ENCODE peak calls at places on chromosomes 3 and 15, in nine cellular contexts. One of them, this sample, is unnamed.

GRCh38 chr3:11899826-11900225 is 53.1 kb upstream of the TAMM41 start:
- DNase-seq in psoas muscle: no peak
- DNase-seq in heart left ventricle: no peak
- DNase-seq in A549: no peak
- DNase-seq in bronchial epithelial cell: no peak
- DNase-seq in CD8-positive, alpha-beta memory T cell: no peak
- DNase-seq in H1: no peak
- DNase-seq in stomach: no peak
- DNase-seq in adipocyte: no peak
- DNase-seq in this sample: no peak

GRCh38 chr15:30043211-30043655 is 39.5 kb upstream of the GOLGA8J start:
- DNase-seq in psoas muscle: no peak
- DNase-seq in heart left ventricle: no peak
- DNase-seq in A549: peak; percentile 40
- DNase-seq in bronchial epithelial cell: peak; percentile 53
- DNase-seq in CD8-positive, alpha-beta memory T cell: no peak
- DNase-seq in H1: no peak
- DNase-seq in stomach: no peak
- DNase-seq in adipocyte: peak; percentile 61
- DNase-seq in this sample: no peak

GRCh38 chr15:51038258-51039042 is 56.3 kb downstream of the TNFAIP8L3 start:
- DNase-seq in psoas muscle: no peak
- DNase-seq in heart left ventricle: no peak
- DNase-seq in A549: no peak
- DNase-seq in bronchial epithelial cell: peak; percentile 72
- DNase-seq in CD8-positive, alpha-beta memory T cell: no peak
- DNase-seq in H1: no peak
- DNase-seq in stomach: no peak
- DNase-seq in adipocyte: no peak
- DNase-seq in this sample: no peak

GRCh38 chr15:95132774-95133173 is 901.4 kb downstream of the MCTP2 start:
- DNase-seq in psoas muscle: no peak
- DNase-seq in heart left ventricle: no peak
- DNase-seq in A549: no peak
- DNase-seq in bronchial epithelial cell: peak; percentile 74
- DNase-seq in CD8-positive, alpha-beta memory T cell: no peak
- DNase-seq in H1: no peak
- DNase-seq in stomach: no peak
- DNase-seq in adipocyte: peak; percentile 71
- DNase-seq in this sample: no peak

GRCh38 chr15:89059006-89059405 is 29.2 kb upstream of the ABHD2 start:
- DNase-seq in psoas muscle: no peak
- DNase-seq in heart left ventricle: no peak
- DNase-seq in A549: no peak
- DNase-seq in bronchial epithelial cell: no peak
- DNase-seq in CD8-positive, alpha-beta memory T cell: no peak
- DNase-seq in H1: no peak
- DNase-seq in stomach: no peak
- DNase-seq in adipocyte: no peak
- DNase-seq in this sample: no peak

GRCh38 chr3:4981688-4982494 is 2.7 kb downstream of the BHLHE40 start:
- DNase-seq in psoas muscle: no peak
- DNase-seq in heart left ventricle: no peak
- DNase-seq in A549: peak; percentile 90
- DNase-seq in bronchial epithelial cell: peak; percentile 74
- DNase-seq in CD8-positive, alpha-beta memory T cell: no peak
- DNase-seq in H1: no peak
- DNase-seq in stomach: no peak
- DNase-seq in adipocyte: peak; percentile 82
- DNase-seq in this sample: no peak

GRCh38 chr3:9198805-9199386 is 50.5 kb downstream of the SRGAP3 start:
- DNase-seq in psoas muscle: no peak
- DNase-seq in heart left ventricle: no peak
- DNase-seq in A549: no peak
- DNase-seq in bronchial epithelial cell: peak; percentile 29
- DNase-seq in CD8-positive, alpha-beta memory T cell: no peak
- DNase-seq in H1: no peak
- DNase-seq in stomach: no peak
- DNase-seq in adipocyte: no peak
- DNase-seq in this sample: no peak

GRCh38 chr15:60933914-60934885 is 294.9 kb downstream of the RORA start:
- DNase-seq in psoas muscle: no peak
- DNase-seq in heart left ventricle: no peak
- DNase-seq in A549: no peak
- DNase-seq in bronchial epithelial cell: peak; percentile 37
- DNase-seq in CD8-positive, alpha-beta memory T cell: no peak
- DNase-seq in H1: no peak
- DNase-seq in stomach: no peak
- DNase-seq in adipocyte: no peak
- DNase-seq in this sample: peak; percentile 42

GRCh38 chr3:134311265-134311664 is 60.6 kb upstream of the RYK start:
- DNase-seq in psoas muscle: no peak
- DNase-seq in heart left ventricle: no peak
- DNase-seq in A549: no peak
- DNase-seq in bronchial epithelial cell: no peak
- DNase-seq in CD8-positive, alpha-beta memory T cell: no peak
- DNase-seq in H1: no peak
- DNase-seq in stomach: no peak
- DNase-seq in adipocyte: peak; percentile 73
- DNase-seq in this sample: no peak

GRCh38 chr15:51132384-51133139 is 37.9 kb upstream of the TNFAIP8L3 start:
- DNase-seq in psoas muscle: peak; percentile 46
- DNase-seq in heart left ventricle: no peak
- DNase-seq in A549: peak; percentile 69
- DNase-seq in bronchial epithelial cell: peak; percentile 29
- DNase-seq in CD8-positive, alpha-beta memory T cell: no peak
- DNase-seq in H1: no peak
- DNase-seq in stomach: no peak
- DNase-seq in adipocyte: peak; percentile 83
- DNase-seq in this sample: peak; percentile 48

GRCh38 chr3:58260261-58260731 is 22.7 kb downstream of the ABHD6 start:
- DNase-seq in psoas muscle: no peak
- DNase-seq in heart left ventricle: no peak
- DNase-seq in A549: peak; percentile 14
- DNase-seq in bronchial epithelial cell: peak; percentile 35
- DNase-seq in CD8-positive, alpha-beta memory T cell: no peak
- DNase-seq in H1: no peak
- DNase-seq in stomach: no peak
- DNase-seq in adipocyte: peak; percentile 24
- DNase-seq in this sample: no peak

GRCh38 chr3:197847866-197848401 is 56.9 kb downstream of the LRCH3 start:
- DNase-seq in psoas muscle: no peak
- DNase-seq in heart left ventricle: no peak
- DNase-seq in A549: no peak
- DNase-seq in bronchial epithelial cell: no peak
- DNase-seq in CD8-positive, alpha-beta memory T cell: peak; percentile 54
- DNase-seq in H1: no peak
- DNase-seq in stomach: no peak
- DNase-seq in adipocyte: no peak
- DNase-seq in this sample: no peak
- H3K4me3 ChIP-seq in psoas muscle: peak overlapping the region; percentile 43
- H3K4me3 ChIP-seq in heart left ventricle: no peak overlapping the region
- H3K4me3 ChIP-seq in A549: no peak overlapping the region
- H3K4me3 ChIP-seq in bronchial epithelial cell: no peak overlapping the region
- H3K4me3 ChIP-seq in CD8-positive, alpha-beta memory T cell: peak overlapping the region; percentile 51
- H3K4me3 ChIP-seq in H1: no peak overlapping the region
- H3K4me3 ChIP-seq in stomach: no peak overlapping the region
- H3K4me3 ChIP-seq in adipocyte: peak overlapping the region; percentile 74
- H3K4me3 ChIP-seq in this sample: no peak overlapping the region

DNA sequence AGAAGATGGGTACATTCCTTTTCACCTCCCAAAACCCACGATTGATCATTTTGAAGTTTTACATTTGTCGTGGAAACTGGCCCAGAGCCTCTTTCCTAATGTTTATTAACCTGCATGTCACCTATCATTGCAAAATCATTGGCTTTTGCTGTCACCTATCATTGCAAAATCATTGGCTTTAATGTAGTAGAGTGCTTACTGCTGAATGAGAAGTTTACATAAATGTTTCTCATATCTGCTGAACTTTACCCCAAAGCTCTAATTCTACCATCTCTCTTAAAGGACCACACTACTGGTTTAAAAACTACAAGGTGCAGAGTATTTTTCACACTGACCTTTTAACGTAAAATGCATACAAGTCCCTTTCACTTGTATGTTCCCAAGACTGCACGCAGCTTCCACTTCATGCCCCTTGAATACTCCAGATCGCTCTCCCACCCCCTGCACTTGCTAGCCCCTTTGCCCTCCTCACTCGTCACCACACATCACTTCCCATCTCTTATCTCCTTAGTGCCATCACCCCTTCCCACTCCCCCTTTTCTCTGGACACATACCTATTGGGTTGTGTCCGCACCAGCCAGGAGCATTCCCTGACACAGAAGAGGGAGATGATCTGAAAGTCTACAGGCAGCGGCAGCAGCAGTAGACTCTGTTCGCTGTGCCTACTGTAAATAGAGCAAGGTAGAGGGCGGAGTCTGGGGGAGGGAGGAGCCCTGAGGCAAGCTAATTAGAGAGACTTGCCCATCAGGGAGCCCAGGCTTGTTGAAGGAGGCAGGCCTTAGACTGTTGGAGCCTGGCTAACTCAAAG is 30.2 kb upstream of the ATOSA start:
- DNase-seq in psoas muscle: no peak
- DNase-seq in heart left ventricle: no peak
- DNase-seq in A549: no peak
- DNase-seq in bronchial epithelial cell: peak; percentile 44
- DNase-seq in CD8-positive, alpha-beta memory T cell: no peak
- DNase-seq in H1: peak; percentile 49
- DNase-seq in stomach: peak; percentile 69
- DNase-seq in adipocyte: no peak
- DNase-seq in this sample: peak; percentile 30
- H3K4me3 ChIP-seq in psoas muscle: no peak overlapping the region
- H3K4me3 ChIP-seq in heart left ventricle: no peak overlapping the region
- H3K4me3 ChIP-seq in A549: no peak overlapping the region
- H3K4me3 ChIP-seq in bronchial epithelial cell: no peak overlapping the region
- H3K4me3 ChIP-seq in CD8-positive, alpha-beta memory T cell: no peak overlapping the region
- H3K4me3 ChIP-seq in H1: peak overlapping the region; percentile 43
- H3K4me3 ChIP-seq in stomach: peak overlapping the region; percentile 35
- H3K4me3 ChIP-seq in adipocyte: no peak overlapping the region
- H3K4me3 ChIP-seq in this sample: no peak overlapping the region

DNA sequence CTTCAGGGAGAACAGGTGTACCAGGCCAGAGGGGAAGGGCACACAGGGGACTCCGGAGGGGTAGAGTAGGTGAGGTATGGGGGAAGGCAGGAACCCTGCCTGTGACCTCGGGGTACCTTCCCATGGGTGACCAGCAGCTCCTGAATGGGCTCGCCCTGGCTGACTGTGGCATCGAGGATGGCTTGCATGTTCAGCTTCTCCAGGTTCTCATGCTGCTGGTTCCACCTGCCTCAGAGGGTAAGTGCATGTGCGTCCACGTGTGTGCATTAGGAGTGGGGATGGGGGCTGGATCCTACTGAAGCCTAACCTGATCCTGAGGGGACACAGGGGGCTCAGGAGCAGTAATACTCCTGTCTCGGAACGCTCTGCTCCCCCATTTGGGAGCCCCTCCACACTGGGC is 524 bp downstream of the ZMYND10 start:
- DNase-seq in psoas muscle: no peak
- DNase-seq in heart left ventricle: no peak
- DNase-seq in A549: no peak
- DNase-seq in bronchial epithelial cell: no peak
- DNase-seq in CD8-positive, alpha-beta memory T cell: no peak
- DNase-seq in H1: no peak
- DNase-seq in stomach: no peak
- DNase-seq in adipocyte: no peak
- DNase-seq in this sample: no peak
- H3K4me3 ChIP-seq in psoas muscle: peak overlapping the region; percentile 44
- H3K4me3 ChIP-seq in heart left ventricle: no peak overlapping the region
- H3K4me3 ChIP-seq in A549: peak overlapping the region; percentile 45
- H3K4me3 ChIP-seq in bronchial epithelial cell: peak overlapping the region; percentile 28
- H3K4me3 ChIP-seq in CD8-positive, alpha-beta memory T cell: peak overlapping the region; percentile 56
- H3K4me3 ChIP-seq in H1: peak overlapping the region; percentile 26
- H3K4me3 ChIP-seq in stomach: peak overlapping the region; percentile 49
- H3K4me3 ChIP-seq in adipocyte: peak overlapping the region; percentile 76
- H3K4me3 ChIP-seq in this sample: peak overlapping the region; percentile 48

GRCh38 chr3:152335273-152335672 is 66.5 kb downstream of the MBNL1 start:
- DNase-seq in psoas muscle: no peak
- DNase-seq in heart left ventricle: no peak
- DNase-seq in A549: no peak
- DNase-seq in bronchial epithelial cell: no peak
- DNase-seq in CD8-positive, alpha-beta memory T cell: no peak
- DNase-seq in H1: no peak
- DNase-seq in stomach: no peak
- DNase-seq in adipocyte: no peak
- DNase-seq in this sample: no peak

GRCh38 chr3:152334761-152335160 is 66.0 kb downstream of the MBNL1 start:
- DNase-seq in psoas muscle: no peak
- DNase-seq in heart left ventricle: no peak
- DNase-seq in A549: no peak
- DNase-seq in bronchial epithelial cell: no peak
- DNase-seq in CD8-positive, alpha-beta memory T cell: no peak
- DNase-seq in H1: no peak
- DNase-seq in stomach: no peak
- DNase-seq in adipocyte: no peak
- DNase-seq in this sample: no peak

GRCh38 chr3:152338159-152338720 is 69.5 kb downstream of the MBNL1 start:
- DNase-seq in psoas muscle: no peak
- DNase-seq in heart left ventricle: no peak
- DNase-seq in A549: no peak
- DNase-seq in bronchial epithelial cell: no peak
- DNase-seq in CD8-positive, alpha-beta memory T cell: no peak
- DNase-seq in H1: no peak
- DNase-seq in stomach: no peak
- DNase-seq in adipocyte: no peak
- DNase-seq in this sample: no peak

GRCh38 chr3:152339881-152340505 is 71.3 kb downstream of the MBNL1 start:
- DNase-seq in psoas muscle: no peak
- DNase-seq in heart left ventricle: no peak
- DNase-seq in A549: no peak
- DNase-seq in bronchial epithelial cell: no peak
- DNase-seq in CD8-positive, alpha-beta memory T cell: no peak
- DNase-seq in H1: no peak
- DNase-seq in stomach: no peak
- DNase-seq in adipocyte: no peak
- DNase-seq in this sample: no peak
- H3K4me3 ChIP-seq in psoas muscle: no peak overlapping the region
- H3K4me3 ChIP-seq in heart left ventricle: no peak overlapping the region
- H3K4me3 ChIP-seq in A549: no peak overlapping the region
- H3K4me3 ChIP-seq in bronchial epithelial cell: no peak overlapping the region
- H3K4me3 ChIP-seq in CD8-positive, alpha-beta memory T cell: no peak overlapping the region
- H3K4me3 ChIP-seq in H1: no peak overlapping the region
- H3K4me3 ChIP-seq in stomach: no peak overlapping the region
- H3K4me3 ChIP-seq in adipocyte: no peak overlapping the region
- H3K4me3 ChIP-seq in this sample: no peak overlapping the region